ENCODE peak calls at places on chromosomes 13 and 19, in five cellular contexts. Z is HEK293T, E is H1, D is GM12878, Q is HepG2. L is an unnamed sample.

GRCh38 chr19:33292595-33293254 is 9.6 kb downstream of the CEBPA start:
- DNase-seq in Z (peak), Q (no peak), D (no peak), E (no peak), L (no peak)

GRCh38 chr19:44645407-44646048 is 1.8 kb downstream of the PVR start:
- DNase-seq in Z (no peak), E (no peak), D (no peak), Q (no peak), L (no peak)

GRCh38 chr13:102774596-102775375 is 1.2 kb upstream of the TEX30 start:
- DNase-seq in D (no peak), E (no peak), Q (no peak), Z (no peak), L (no peak)

GRCh38 chr19:10961073-10961762 is 388 bp downstream of the SMARCA4 start:
- DNase-seq in Q (no peak), D (no peak), Z (peak), E (no peak), L (no peak)

GRCh38 chr19:49362048-49362925 is at the start of gene TEAD2:
- DNase-seq in D (no peak), E (no peak), Q (peak), Z (peak), L (no peak)

GRCh38 chr19:56873493-56873892 is 33.0 kb upstream of the PEG3 start:
- DNase-seq in E (no peak), D (no peak), Q (no peak), Z (no peak), L (no peak)

GRCh38 chr19:52778811-52779210 is 7.8 kb downstream of the ZNF600 start:
- DNase-seq in Z (no peak), Q (no peak), E (no peak), D (peak), L (no peak)

GRCh38 chr19:6325614-6326013 is 7.8 kb downstream of the ACER1 start:
- DNase-seq in D (no peak), E (no peak), Z (no peak), Q (no peak), L (no peak)

GRCh38 chr19:2167896-2168618 is 4.3 kb downstream of the DOT1L start:
- DNase-seq in E (no peak), Z (no peak), D (peak), Q (peak), L (no peak)

GRCh38 chr13:33745370-33746324 is 72.3 kb upstream of the RFC3 start:
- DNase-seq in D (no peak), Z (no peak), E (no peak), Q (no peak), L (no peak)

GRCh38 chr19:19106061-19106551 is 32.2 kb downstream of the TMEM161A start:
- DNase-seq in Q (no peak), E (no peak), Z (peak), D (no peak), L (no peak)

GRCh38 chr13:21058361-21058760 is 3.0 kb downstream of the LATS2 start:
- DNase-seq in E (no peak), Q (no peak), D (no peak), Z (no peak), L (no peak)

GRCh38 chr13:43835701-43836100 is 43.8 kb downstream of the CCDC122 start:
- DNase-seq in Z (no peak), D (no peak), Q (no peak), E (no peak), L (no peak)

GRCh38 chr19:37817180-37817911 is 38.0 kb upstream of the ZNF573 start:
- DNase-seq in E (peak), Q (no peak), D (no peak), Z (no peak), L (peak)

GRCh38 chr13:23321534-23322241 is 111.8 kb downstream of the SACS start:
- DNase-seq in Z (no peak), E (no peak), Q (peak), D (peak), L (no peak)

GRCh38 chr19:16258440-16258903 is 60.8 kb downstream of the AP1M1 start:
- DNase-seq in E (no peak), D (no peak), Q (no peak), Z (no peak), L (no peak)

GRCh38 chr19:34228347-34228746 is 26.0 kb upstream of the GARRE1 start:
- DNase-seq in E (no peak), D (no peak), Q (no peak), Z (no peak), L (no peak)

GRCh38 chr19:23817519-23817918 is 58.8 kb upstream of the ZNF681 start:
- DNase-seq in D (no peak), Z (peak), Q (peak), E (no peak), L (peak)

GRCh38 chr19:43776285-43776684 is 4.5 kb downstream of the KCNN4 start:
- DNase-seq in E (no peak), Q (no peak), Z (no peak), D (no peak), L (no peak)

DNA sequence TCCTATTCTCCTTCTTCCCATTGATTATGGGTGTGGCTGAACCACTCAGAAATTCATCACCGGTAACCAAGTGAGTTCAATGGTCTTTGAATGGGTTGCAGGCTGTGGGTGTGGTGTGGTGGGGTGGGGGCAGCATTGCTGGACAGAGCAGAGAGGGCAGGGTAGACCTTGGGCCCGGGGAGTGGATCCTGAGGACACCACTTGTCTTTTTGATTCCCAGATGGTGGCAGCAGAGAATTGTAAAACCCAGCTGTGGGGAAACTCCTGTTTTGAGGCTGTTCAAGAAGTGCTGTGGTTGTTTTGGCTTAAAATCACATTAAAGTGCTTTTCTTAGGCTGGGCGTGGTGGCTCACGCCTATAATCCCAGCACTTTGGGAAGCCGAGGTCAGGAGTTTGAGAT is 45.8 kb upstream of the RGCC start:
- DNase-seq in E (no peak), D (no peak), Z (peak), Q (peak), L (peak)
- TF ChIP-seq SUZ12 in E (no peak), D (no peak), Z (no peak), Q (no peak), L (no peak)

GRCh38 chr19:3324405-3324856 is 42.0 kb upstream of the NFIC start:
- DNase-seq in E (no peak), Z (peak), Q (peak), D (no peak), L (no peak)
- TF ChIP-seq SUZ12 in E (no peak), Z (no peak), Q (no peak), D (no peak), L (no peak)

DNA sequence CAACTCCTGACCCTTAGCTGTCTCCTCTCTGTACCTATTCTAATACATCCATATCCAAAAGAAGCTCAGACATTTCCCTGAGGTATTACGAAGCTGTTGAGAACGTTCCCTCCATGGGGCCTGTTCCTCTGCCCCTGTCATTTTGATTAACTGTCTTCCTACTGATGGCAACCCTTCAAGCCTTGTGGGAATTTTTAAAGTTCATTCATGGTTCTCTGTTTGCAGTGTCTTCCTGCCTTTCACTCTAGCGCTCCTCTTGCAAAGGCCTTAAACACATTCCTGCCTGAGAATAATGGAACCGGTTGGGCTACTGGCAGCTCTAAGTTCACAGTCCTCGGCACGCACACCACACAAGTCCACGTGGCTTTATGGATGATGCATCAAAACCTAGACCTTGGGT is 66.1 kb downstream of the LHFPL6 start:
- DNase-seq in E (no peak), D (no peak), Q (no peak), Z (no peak), L (no peak)
- TF ChIP-seq SUZ12 in E (no peak), D (no peak), Q (no peak), Z (no peak), L (no peak)

DNA sequence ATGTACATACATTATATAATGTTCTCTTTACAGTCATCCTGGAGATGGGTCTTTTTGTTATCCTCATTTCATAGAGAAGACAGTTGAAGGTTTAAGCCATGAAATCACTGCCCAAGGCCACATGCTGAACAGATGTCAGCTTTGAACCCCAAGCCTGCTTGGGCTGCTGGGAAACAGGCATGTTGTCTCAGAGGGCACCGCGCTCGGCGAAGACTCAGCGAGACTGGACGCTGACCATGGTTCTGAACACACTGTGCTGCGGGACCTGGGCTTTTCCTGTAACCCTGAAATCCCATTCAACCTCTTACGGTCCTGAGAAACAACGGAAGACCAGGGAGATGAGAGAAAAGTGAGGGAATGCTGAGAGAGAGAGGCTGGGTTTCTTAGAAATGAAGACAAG is 27.3 kb downstream of the LRFN3 start:
- DNase-seq in D (no peak), E (no peak), Z (peak), Q (peak), L (peak)
- TF ChIP-seq SUZ12 in D (no peak), E (no peak), Z (no peak), Q (no peak), L (no peak)

DNA sequence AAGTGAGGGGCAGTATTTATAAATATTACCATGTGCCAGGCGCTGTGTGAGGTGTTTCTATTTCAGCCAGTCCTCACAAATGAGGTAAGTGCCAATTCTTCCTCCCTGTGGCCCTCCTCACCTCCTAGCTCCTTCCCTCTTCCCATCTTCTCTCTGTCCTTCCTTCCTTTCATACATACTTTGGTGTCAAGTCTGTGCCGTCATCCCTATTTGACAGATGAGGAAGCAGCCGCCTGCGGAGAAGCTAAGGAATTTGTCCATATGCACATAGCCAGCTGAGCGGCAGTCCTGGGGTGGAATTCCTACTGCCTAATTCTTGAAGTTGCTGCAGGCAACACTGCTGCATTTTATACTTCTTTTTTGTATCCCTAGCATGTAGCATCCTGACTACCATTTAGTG is 150.8 kb downstream of the B3GLCT start:
- DNase-seq in Z (no peak), E (no peak), D (no peak), Q (no peak), L (peak)
- TF ChIP-seq SUZ12 in Z (no peak), E (no peak), D (no peak), Q (no peak), L (no peak)